ENCODE peak calls at places on chromosomes 3 and 15, in ten cellular contexts. W is HuH-7; V is GM13976; K is Peyer's patch; C is activated CD8-positive, alpha-beta T cell treated with anti-CD3 and anti-CD28 coated beads for 36 hours; O is heart left ventricle; R is AG04450; H is uterus; T is Daoy; J is activated naive CD4-positive, alpha-beta T cell treated with anti-CD3 and anti-CD28 coated beads, Interleukin-2, amount 10 ng/mL, durations not matched to agents 7 days and 5 days. M is an unnamed sample.

GRCh38 chr3:73284432-73284831 is 223.0 kb downstream of the EBLN2 start:
- DNase-seq in W (no peak), V (no peak), K (no peak), C (no peak), O (no peak), R (no peak), H (no peak), T (no peak), J (no peak), M (no peak)

GRCh38 chr3:7393944-7394605 is 533.2 kb downstream of the GRM7 start:
- DNase-seq in W (no peak), V (peak), K (no peak), C (no peak), O (no peak), R (no peak), H (no peak), T (no peak), J (no peak), M (no peak)

GRCh38 chr3:981156-981555 is 111.7 kb upstream of the CNTN6 start:
- DNase-seq in W (no peak), V (no peak), K (no peak), C (no peak), O (no peak), R (no peak), H (no peak), T (no peak), J (no peak), M (no peak)

GRCh38 chr3:183114374-183114773 is 15.1 kb upstream of the MCCC1 start:
- DNase-seq in W (no peak), V (no peak), K (no peak), C (no peak), O (no peak), R (no peak), H (no peak), T (no peak), J (no peak), M (no peak)

GRCh38 chr15:48177383-48177874 is 666 bp downstream of the MYEF2 start:
- DNase-seq in W (peak), V (peak), K (no peak), C (peak), O (no peak), R (no peak), H (no peak), T (peak), J (no peak), M (no peak)

GRCh38 chr3:126146034-126146433 is 34.4 kb downstream of the ALDH1L1 start:
- DNase-seq in W (no peak), V (no peak), K (peak), C (no peak), O (peak), R (no peak), H (no peak), T (no peak), J (no peak), M (no peak)

GRCh38 chr3:184399410-184399809 is 19.6 kb downstream of the CHRD start:
- DNase-seq in W (no peak), V (no peak), K (no peak), C (no peak), O (no peak), R (peak), H (peak), T (peak), J (no peak), M (no peak)

GRCh38 chr15:74300057-74300620 is 64.0 kb downstream of the CCDC33 start:
- DNase-seq in W (no peak), V (no peak), K (no peak), C (no peak), O (no peak), R (no peak), H (no peak), T (no peak), J (no peak), M (no peak)

GRCh38 chr3:74302274-74302673 is 312.2 kb downstream of the CNTN3 start:
- DNase-seq in W (no peak), V (no peak), K (no peak), C (no peak), O (no peak), R (no peak), H (no peak), T (no peak), J (no peak), M (no peak)

GRCh38 chr3:194714564-194714963 is 28.9 kb downstream of the FAM43A start:
- DNase-seq in W (no peak), V (no peak), K (no peak), C (no peak), O (no peak), R (no peak), H (no peak), T (peak), J (no peak), M (no peak)

GRCh38 chr3:177498037-177498857 is 301.0 kb upstream of the TBL1XR1 start:
- DNase-seq in W (no peak), V (no peak), K (peak), C (no peak), O (no peak), R (no peak), H (no peak), T (peak), J (no peak), M (no peak)

GRCh38 chr15:75842722-75843617 is at the start of gene UBE2Q2:
- DNase-seq in W (peak), V (peak), K (peak), C (peak), O (peak), R (no peak), H (peak), T (peak), J (peak), M (peak)